ENCODE peak calls at places on chromosomes 1 and 21, in nine cellular contexts. One of them, this sample, is unnamed.

GRCh38 chr1:205678286-205679111 is 1.8 kb downstream of the SLC45A3 start:
- DNase-seq in cardiac muscle cell: peak; percentile 94
- DNase-seq in HFFc6: no peak
- DNase-seq in astrocyte of the cerebellum: no peak
- DNase-seq in endothelial cell of umbilical vein: peak; percentile 87
- DNase-seq in GM20000: no peak
- DNase-seq in body of pancreas: no peak
- DNase-seq in tibial nerve: no peak
- DNase-seq in AG09309: no peak
- DNase-seq in this sample: no peak

GRCh38 chr1:97826820-97827219 is 94.0 kb downstream of the DPYD start:
- DNase-seq in HFFc6: no peak
- DNase-seq in AG09309: no peak
- DNase-seq in GM20000: no peak
- DNase-seq in tibial nerve: no peak
- DNase-seq in body of pancreas: no peak
- DNase-seq in astrocyte of the cerebellum: no peak
- DNase-seq in endothelial cell of umbilical vein: no peak
- DNase-seq in cardiac muscle cell: no peak
- DNase-seq in this sample: no peak

GRCh38 chr1:38083541-38083940 is 36.9 kb upstream of the POU3F1 start:
- DNase-seq in astrocyte of the cerebellum: no peak
- DNase-seq in tibial nerve: no peak
- DNase-seq in GM20000: no peak
- DNase-seq in AG09309: no peak
- DNase-seq in HFFc6: no peak
- DNase-seq in endothelial cell of umbilical vein: no peak
- DNase-seq in body of pancreas: no peak
- DNase-seq in cardiac muscle cell: no peak
- DNase-seq in this sample: no peak

GRCh38 chr1:183024352-183025337 is 1.4 kb downstream of the LAMC1 start:
- DNase-seq in tibial nerve: no peak
- DNase-seq in body of pancreas: no peak
- DNase-seq in AG09309: no peak
- DNase-seq in astrocyte of the cerebellum: no peak
- DNase-seq in endothelial cell of umbilical vein: peak; percentile 59
- DNase-seq in cardiac muscle cell: no peak
- DNase-seq in HFFc6: no peak
- DNase-seq in GM20000: no peak
- DNase-seq in this sample: no peak

GRCh38 chr1:162943627-162944026 is 82.7 kb upstream of the CCDC190 start:
- DNase-seq in cardiac muscle cell: no peak
- DNase-seq in AG09309: no peak
- DNase-seq in HFFc6: peak; percentile 13
- DNase-seq in tibial nerve: no peak
- DNase-seq in endothelial cell of umbilical vein: no peak
- DNase-seq in GM20000: no peak
- DNase-seq in body of pancreas: no peak
- DNase-seq in astrocyte of the cerebellum: peak; percentile 26
- DNase-seq in this sample: no peak

GRCh38 chr1:229258031-229258850 is 12.7 kb upstream of the RAB4A start:
- DNase-seq in GM20000: peak; percentile 54
- DNase-seq in HFFc6: peak; percentile 66
- DNase-seq in cardiac muscle cell: peak; percentile 84
- DNase-seq in AG09309: peak; percentile 39
- DNase-seq in endothelial cell of umbilical vein: peak; percentile 71
- DNase-seq in tibial nerve: peak; percentile 33
- DNase-seq in body of pancreas: peak; percentile 77
- DNase-seq in astrocyte of the cerebellum: peak; percentile 57
- DNase-seq in this sample: peak; percentile 46

GRCh38 chr1:184291701-184292100 is 95.1 kb upstream of the C1orf21 start:
- DNase-seq in AG09309: no peak
- DNase-seq in body of pancreas: no peak
- DNase-seq in astrocyte of the cerebellum: no peak
- DNase-seq in tibial nerve: no peak
- DNase-seq in endothelial cell of umbilical vein: no peak
- DNase-seq in HFFc6: no peak
- DNase-seq in GM20000: no peak
- DNase-seq in cardiac muscle cell: peak; percentile 71
- DNase-seq in this sample: no peak

GRCh38 chr1:23066075-23066474 is 46.8 kb downstream of the KDM1A start:
- DNase-seq in tibial nerve: no peak
- DNase-seq in AG09309: no peak
- DNase-seq in GM20000: no peak
- DNase-seq in body of pancreas: no peak
- DNase-seq in HFFc6: no peak
- DNase-seq in astrocyte of the cerebellum: no peak
- DNase-seq in cardiac muscle cell: no peak
- DNase-seq in endothelial cell of umbilical vein: no peak
- DNase-seq in this sample: no peak

GRCh38 chr21:31524140-31524539 is 135.4 kb upstream of the SOD1 start:
- DNase-seq in HFFc6: no peak
- DNase-seq in astrocyte of the cerebellum: no peak
- DNase-seq in body of pancreas: no peak
- DNase-seq in tibial nerve: no peak
- DNase-seq in cardiac muscle cell: no peak
- DNase-seq in endothelial cell of umbilical vein: no peak
- DNase-seq in GM20000: no peak
- DNase-seq in AG09309: no peak
- DNase-seq in this sample: no peak

GRCh38 chr1:79945391-79945790 is 938.9 kb upstream of the ADGRL4 start:
- DNase-seq in GM20000: no peak
- DNase-seq in cardiac muscle cell: no peak
- DNase-seq in endothelial cell of umbilical vein: no peak
- DNase-seq in astrocyte of the cerebellum: no peak
- DNase-seq in HFFc6: no peak
- DNase-seq in body of pancreas: no peak
- DNase-seq in AG09309: no peak
- DNase-seq in tibial nerve: no peak
- DNase-seq in this sample: no peak

GRCh38 chr1:207329469-207329868 is 8.0 kb downstream of the CD55 start:
- DNase-seq in endothelial cell of umbilical vein: no peak
- DNase-seq in cardiac muscle cell: no peak
- DNase-seq in tibial nerve: no peak
- DNase-seq in GM20000: no peak
- DNase-seq in astrocyte of the cerebellum: no peak
- DNase-seq in HFFc6: no peak
- DNase-seq in body of pancreas: no peak
- DNase-seq in AG09309: no peak
- DNase-seq in this sample: no peak

GRCh38 chr1:202656057-202656456 is 54.2 kb downstream of the SYT2 start:
- DNase-seq in AG09309: no peak
- DNase-seq in cardiac muscle cell: peak; percentile 34
- DNase-seq in HFFc6: no peak
- DNase-seq in body of pancreas: no peak
- DNase-seq in tibial nerve: no peak
- DNase-seq in astrocyte of the cerebellum: no peak
- DNase-seq in endothelial cell of umbilical vein: no peak
- DNase-seq in GM20000: no peak
- DNase-seq in this sample: no peak

GRCh38 chr1:178345821-178346220 is 150.9 kb downstream of the CLEC20A start:
- DNase-seq in AG09309: no peak
- DNase-seq in HFFc6: no peak
- DNase-seq in endothelial cell of umbilical vein: no peak
- DNase-seq in tibial nerve: no peak
- DNase-seq in body of pancreas: no peak
- DNase-seq in GM20000: no peak
- DNase-seq in astrocyte of the cerebellum: no peak
- DNase-seq in cardiac muscle cell: peak; percentile 54
- DNase-seq in this sample: no peak

GRCh38 chr1:67724928-67725560 is 40.0 kb downstream of the GADD45A start:
- DNase-seq in endothelial cell of umbilical vein: peak; percentile 95
- DNase-seq in HFFc6: peak; percentile 79
- DNase-seq in astrocyte of the cerebellum: peak; percentile 97
- DNase-seq in GM20000: no peak
- DNase-seq in tibial nerve: no peak
- DNase-seq in body of pancreas: peak; percentile 54
- DNase-seq in AG09309: no peak
- DNase-seq in cardiac muscle cell: peak; percentile 94
- DNase-seq in this sample: no peak

GRCh38 chr1:206924549-206925115 is 2.9 kb upstream of the FCMR start:
- DNase-seq in body of pancreas: no peak
- DNase-seq in tibial nerve: no peak
- DNase-seq in AG09309: no peak
- DNase-seq in astrocyte of the cerebellum: no peak
- DNase-seq in GM20000: peak; percentile 42
- DNase-seq in cardiac muscle cell: no peak
- DNase-seq in HFFc6: no peak
- DNase-seq in endothelial cell of umbilical vein: no peak
- DNase-seq in this sample: no peak

GRCh38 chr1:30407862-30408580 is 315.4 kb downstream of the MATN1 start:
- DNase-seq in HFFc6: peak; percentile 10
- DNase-seq in cardiac muscle cell: peak; percentile 29
- DNase-seq in tibial nerve: no peak
- DNase-seq in GM20000: no peak
- DNase-seq in AG09309: peak; percentile 25
- DNase-seq in body of pancreas: no peak
- DNase-seq in endothelial cell of umbilical vein: no peak
- DNase-seq in astrocyte of the cerebellum: no peak
- DNase-seq in this sample: peak; percentile 4

GRCh38 chr1:247332215-247332900 is 691 bp upstream of the ZNF496 start:
- DNase-seq in astrocyte of the cerebellum: no peak
- DNase-seq in GM20000: peak; percentile 82
- DNase-seq in body of pancreas: peak; percentile 58
- DNase-seq in AG09309: no peak
- DNase-seq in cardiac muscle cell: peak; percentile 61
- DNase-seq in endothelial cell of umbilical vein: peak; percentile 33
- DNase-seq in tibial nerve: no peak
- DNase-seq in HFFc6: no peak
- DNase-seq in this sample: peak; percentile 37

GRCh38 chr1:199297174-199297573 is 658.3 kb downstream of the PTPRC start:
- DNase-seq in cardiac muscle cell: no peak
- DNase-seq in endothelial cell of umbilical vein: no peak
- DNase-seq in HFFc6: no peak
- DNase-seq in AG09309: no peak
- DNase-seq in body of pancreas: no peak
- DNase-seq in GM20000: no peak
- DNase-seq in astrocyte of the cerebellum: no peak
- DNase-seq in tibial nerve: no peak
- DNase-seq in this sample: no peak

GRCh38 chr1:87760100-87760499 is 431.4 kb downstream of the LMO4 start:
- DNase-seq in body of pancreas: no peak
- DNase-seq in GM20000: no peak
- DNase-seq in AG09309: no peak
- DNase-seq in astrocyte of the cerebellum: no peak
- DNase-seq in endothelial cell of umbilical vein: no peak
- DNase-seq in HFFc6: peak; percentile 8
- DNase-seq in tibial nerve: no peak
- DNase-seq in cardiac muscle cell: no peak
- DNase-seq in this sample: no peak
- TF ChIP-seq CTCF in body of pancreas: no peak
- TF ChIP-seq CTCF in GM20000: no peak
- TF ChIP-seq CTCF in AG09309: no peak
- TF ChIP-seq CTCF in astrocyte of the cerebellum: no peak
- TF ChIP-seq CTCF in endothelial cell of umbilical vein: no peak
- TF ChIP-seq CTCF in HFFc6: no peak
- TF ChIP-seq CTCF in tibial nerve: no peak
- TF ChIP-seq CTCF in cardiac muscle cell: no peak
- TF ChIP-seq CTCF in this sample: no peak

DNA sequence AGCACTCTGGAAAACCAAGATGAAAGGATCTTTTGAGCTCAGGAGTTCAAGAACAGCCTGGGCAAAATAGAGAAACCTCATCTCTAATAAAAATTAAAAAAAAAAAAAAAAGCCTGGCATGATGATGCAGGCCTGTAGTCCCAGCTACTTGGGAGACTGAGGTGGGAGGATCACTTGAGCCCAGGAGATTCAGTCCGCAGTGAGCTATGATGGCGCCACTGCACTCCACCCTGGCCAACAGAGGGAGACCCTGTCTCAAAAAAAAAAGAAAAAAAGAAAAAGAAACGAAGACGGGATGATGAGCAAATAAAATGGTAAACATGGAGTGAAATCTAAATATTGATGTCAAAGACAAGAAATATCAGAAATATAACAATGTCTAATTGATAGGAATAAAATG is 31.6 kb downstream of the ATP2B4 start:
- DNase-seq in body of pancreas: no peak
- DNase-seq in endothelial cell of umbilical vein: no peak
- DNase-seq in cardiac muscle cell: no peak
- DNase-seq in tibial nerve: no peak
- DNase-seq in astrocyte of the cerebellum: no peak
- DNase-seq in AG09309: no peak
- DNase-seq in GM20000: no peak
- DNase-seq in HFFc6: no peak
- DNase-seq in this sample: no peak
- TF ChIP-seq CTCF in body of pancreas: no peak
- TF ChIP-seq CTCF in endothelial cell of umbilical vein: no peak
- TF ChIP-seq CTCF in cardiac muscle cell: no peak
- TF ChIP-seq CTCF in tibial nerve: no peak
- TF ChIP-seq CTCF in astrocyte of the cerebellum: no peak
- TF ChIP-seq CTCF in AG09309: no peak
- TF ChIP-seq CTCF in GM20000: no peak
- TF ChIP-seq CTCF in HFFc6: no peak
- TF ChIP-seq CTCF in this sample: no peak

DNA sequence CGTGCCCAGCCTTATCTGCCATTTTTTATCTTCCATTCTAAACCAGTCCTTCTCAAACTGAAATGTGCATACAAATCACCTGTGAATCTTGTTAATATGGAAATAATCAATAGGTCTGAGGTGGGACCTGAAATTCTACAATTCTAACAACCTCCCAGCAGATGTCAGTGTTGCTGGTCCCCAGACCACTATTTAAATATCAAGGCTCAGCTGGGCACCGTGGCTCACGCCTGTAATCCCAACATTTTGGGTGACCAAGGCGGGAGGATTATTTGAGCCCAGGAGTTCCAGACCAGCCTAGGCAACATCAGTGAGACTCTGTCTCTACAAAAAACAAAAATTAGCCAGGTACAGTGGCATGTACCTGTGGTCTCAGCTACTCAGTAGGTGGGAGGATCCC is 4.1 kb downstream of the UQCRHL start:
- DNase-seq in cardiac muscle cell: peak; percentile 41
- DNase-seq in body of pancreas: no peak
- DNase-seq in endothelial cell of umbilical vein: peak; percentile 45
- DNase-seq in AG09309: no peak
- DNase-seq in HFFc6: peak; percentile 22
- DNase-seq in tibial nerve: no peak
- DNase-seq in GM20000: peak; percentile 40
- DNase-seq in astrocyte of the cerebellum: no peak
- DNase-seq in this sample: no peak
- TF ChIP-seq CTCF in cardiac muscle cell: peak; percentile 32
- TF ChIP-seq CTCF in body of pancreas: no peak
- TF ChIP-seq CTCF in endothelial cell of umbilical vein: no peak
- TF ChIP-seq CTCF in AG09309: peak; percentile 37
- TF ChIP-seq CTCF in HFFc6: peak; percentile 71
- TF ChIP-seq CTCF in tibial nerve: peak; percentile 33
- TF ChIP-seq CTCF in GM20000: no peak
- TF ChIP-seq CTCF in astrocyte of the cerebellum: peak; percentile 49
- TF ChIP-seq CTCF in this sample: peak; percentile 69

DNA sequence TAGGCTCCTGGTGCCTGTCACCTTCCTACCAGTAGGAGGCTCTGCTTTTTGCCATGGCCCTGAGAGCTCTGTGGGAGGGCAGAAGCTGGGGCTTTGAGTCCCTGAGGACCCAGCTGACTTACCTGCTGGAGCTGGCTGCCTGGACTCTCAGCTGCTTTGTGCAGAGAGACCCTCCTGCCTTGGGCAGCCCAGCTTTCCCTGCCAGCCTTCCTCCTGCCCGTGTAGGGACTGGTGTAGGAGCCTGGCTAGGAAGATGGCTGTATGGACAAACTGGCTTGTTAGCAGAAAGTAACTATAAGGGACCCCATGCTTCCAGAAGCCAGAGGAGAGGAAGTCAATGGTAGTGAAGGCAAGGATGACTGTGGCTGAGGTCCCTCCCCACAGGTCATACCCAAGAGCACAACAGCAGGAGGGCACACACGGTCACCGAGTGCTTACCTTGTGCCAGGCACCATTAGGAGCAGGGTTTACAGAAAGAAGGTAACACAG is 9.7 kb upstream of the CELSR2 start:
- DNase-seq in endothelial cell of umbilical vein: peak; percentile 18
- DNase-seq in body of pancreas: peak; percentile 49
- DNase-seq in cardiac muscle cell: peak; percentile 41
- DNase-seq in GM20000: peak; percentile 48
- DNase-seq in astrocyte of the cerebellum: no peak
- DNase-seq in HFFc6: peak; percentile 37
- DNase-seq in tibial nerve: no peak
- DNase-seq in AG09309: no peak
- DNase-seq in this sample: peak; percentile 43
- TF ChIP-seq CTCF in endothelial cell of umbilical vein: peak; percentile 47
- TF ChIP-seq CTCF in body of pancreas: no peak
- TF ChIP-seq CTCF in cardiac muscle cell: peak; percentile 62
- TF ChIP-seq CTCF in GM20000: peak; percentile 35
- TF ChIP-seq CTCF in astrocyte of the cerebellum: peak; percentile 71
- TF ChIP-seq CTCF in HFFc6: peak; percentile 78
- TF ChIP-seq CTCF in tibial nerve: peak; percentile 39
- TF ChIP-seq CTCF in AG09309: peak; percentile 60
- TF ChIP-seq CTCF in this sample: peak; percentile 66